ENCODE peak calls at places on chromosomes 3 and 15, in nine cellular contexts. P is effector CD4-positive, alpha-beta T cell; Q is H54; W is substantia nigra; H is non-pigmented ciliary epithelial cell; J is Daoy; N is NCI-H524; V is HuH-7; E is left colon. R is an unnamed sample.
A peak's percentile ranks its signal among the peaks of the same experiment; 100 is the strongest.

GRCh38 chr15:78429477-78429876 is 8.5 kb upstream of the IREB2 start:
- DNase-seq in H (no peak), Q (no peak), W (no peak), V (peak; percentile 70), P (no peak), E (peak; percentile 67), J (no peak), N (no peak), R (no peak)

GRCh38 chr15:68114356-68114755 is 60.2 kb downstream of the PIAS1 start:
- DNase-seq in H (no peak), E (no peak), J (no peak), N (no peak), Q (no peak), P (no peak), W (no peak), V (no peak), R (no peak)

GRCh38 chr3:35394400-35394799 is 244.9 kb upstream of the ARPP21 start:
- DNase-seq in W (no peak), J (no peak), N (no peak), E (no peak), V (no peak), H (no peak), Q (no peak), P (no peak), R (no peak)

GRCh38 chr15:44616974-44617373 is 46.5 kb downstream of the SPG11 start:
- DNase-seq in P (no peak), V (no peak), E (no peak), N (no peak), W (no peak), J (no peak), Q (no peak), H (no peak), R (no peak)

GRCh38 chr3:128274837-128275236 is 121.6 kb downstream of the EEFSEC start:
- DNase-seq in E (no peak), P (no peak), H (peak; percentile 91), N (no peak), W (no peak), V (no peak), Q (peak; percentile 94), J (peak; percentile 93), R (peak; percentile 30)

GRCh38 chr15:55031732-55032131 is 165.0 kb downstream of the RSL24D1 start:
- DNase-seq in H (no peak), W (no peak), V (no peak), J (no peak), P (no peak), N (no peak), E (no peak), Q (no peak), R (no peak)

GRCh38 chr3:106092792-106093191 is 224.0 kb upstream of the CBLB start:
- DNase-seq in V (no peak), J (peak; percentile 14), E (no peak), W (no peak), P (no peak), H (no peak), N (no peak), Q (no peak), R (no peak)

GRCh38 chr15:62698646-62699045 is 343.9 kb upstream of the TPM1 start:
- DNase-seq in P (no peak), E (no peak), V (no peak), J (no peak), H (no peak), N (no peak), W (no peak), Q (no peak), R (no peak)

GRCh38 chr3:140467104-140467577 is 210.7 kb upstream of the TRIM42 start:
- DNase-seq in P (no peak), H (peak; percentile 35), Q (no peak), J (peak; percentile 60), V (no peak), N (no peak), W (no peak), E (no peak), R (peak; percentile 13)

GRCh38 chr15:88243895-88244787 is 12.4 kb downstream of the NTRK3 start:
- DNase-seq in H (no peak), N (peak; percentile 65), Q (peak; percentile 27), J (no peak), W (no peak), V (peak; percentile 59), P (no peak), E (no peak), R (peak; percentile 41)

GRCh38 chr3:71580636-71581215 is 2.8 kb downstream of the FOXP1 start:
- DNase-seq in N (peak; percentile 51), Q (no peak), J (no peak), P (no peak), W (no peak), V (no peak), H (no peak), E (no peak), R (no peak)

GRCh38 chr15:101267320-101268104 is 9.8 kb downstream of the SELENOS start:
- DNase-seq in H (no peak), P (no peak), Q (peak; percentile 40), E (no peak), V (no peak), W (peak; percentile 17), J (peak; percentile 59), N (no peak), R (no peak)

GRCh38 chr3:58116985-58117384 is 93.8 kb downstream of the DNASE1L3 start:
- DNase-seq in W (no peak), H (no peak), E (no peak), P (no peak), Q (no peak), N (no peak), V (no peak), J (no peak), R (no peak)

R was measured in Calu3.